ENCODE peak calls at places on chromosomes 6 and 20, in ten cellular contexts. One of them, this sample, is unnamed.

GRCh38 chr20:32528291-32528891 is 56.7 kb downstream of the NOL4L start:
- DNase-seq in CD8-positive, alpha-beta memory T cell: peak; percentile 42
- DNase-seq in A549: no peak
- DNase-seq in HuH-7: no peak
- DNase-seq in stomach: peak; percentile 65
- DNase-seq in left colon: no peak
- DNase-seq in stimulated activated CD4-positive, alpha-beta T cell treated with anti-CD3 and anti-CD28 coated beads, TNF-alpha, amount 100 ng/mL, for 24 hours: no peak
- DNase-seq in activated T-cell treated with anti-CD3 and anti-CD28 coated beads, Interleukin-2, amount 50 U/mL, for 72 hours: no peak
- DNase-seq in germinal center: no peak
- DNase-seq in activated gamma-delta T cell treated with anti-CD3 and anti-CD28 coated beads, Interleukin-2, amount 50 U/mL, for 16 hours: no peak
- DNase-seq in this sample: no peak

GRCh38 chr20:7540923-7541322 is 399.3 kb downstream of the HAO1 start:
- DNase-seq in HuH-7: peak; percentile 37
- DNase-seq in activated T-cell treated with anti-CD3 and anti-CD28 coated beads, Interleukin-2, amount 50 U/mL, for 72 hours: no peak
- DNase-seq in activated gamma-delta T cell treated with anti-CD3 and anti-CD28 coated beads, Interleukin-2, amount 50 U/mL, for 16 hours: no peak
- DNase-seq in stimulated activated CD4-positive, alpha-beta T cell treated with anti-CD3 and anti-CD28 coated beads, TNF-alpha, amount 100 ng/mL, for 24 hours: no peak
- DNase-seq in left colon: no peak
- DNase-seq in A549: no peak
- DNase-seq in germinal center: no peak
- DNase-seq in stomach: no peak
- DNase-seq in CD8-positive, alpha-beta memory T cell: no peak
- DNase-seq in this sample: no peak

GRCh38 chr6:21198032-21198640 is 395.4 kb upstream of the SOX4 start:
- DNase-seq in stomach: no peak
- DNase-seq in germinal center: no peak
- DNase-seq in activated gamma-delta T cell treated with anti-CD3 and anti-CD28 coated beads, Interleukin-2, amount 50 U/mL, for 16 hours: no peak
- DNase-seq in A549: no peak
- DNase-seq in stimulated activated CD4-positive, alpha-beta T cell treated with anti-CD3 and anti-CD28 coated beads, TNF-alpha, amount 100 ng/mL, for 24 hours: no peak
- DNase-seq in activated T-cell treated with anti-CD3 and anti-CD28 coated beads, Interleukin-2, amount 50 U/mL, for 72 hours: no peak
- DNase-seq in left colon: no peak
- DNase-seq in CD8-positive, alpha-beta memory T cell: no peak
- DNase-seq in HuH-7: no peak
- DNase-seq in this sample: no peak

GRCh38 chr6:24802271-24803059 is 3.7 kb upstream of the ARMH2 start:
- DNase-seq in activated T-cell treated with anti-CD3 and anti-CD28 coated beads, Interleukin-2, amount 50 U/mL, for 72 hours: no peak
- DNase-seq in germinal center: no peak
- DNase-seq in stimulated activated CD4-positive, alpha-beta T cell treated with anti-CD3 and anti-CD28 coated beads, TNF-alpha, amount 100 ng/mL, for 24 hours: no peak
- DNase-seq in left colon: no peak
- DNase-seq in stomach: no peak
- DNase-seq in activated gamma-delta T cell treated with anti-CD3 and anti-CD28 coated beads, Interleukin-2, amount 50 U/mL, for 16 hours: no peak
- DNase-seq in CD8-positive, alpha-beta memory T cell: no peak
- DNase-seq in A549: no peak
- DNase-seq in HuH-7: no peak
- DNase-seq in this sample: no peak

GRCh38 chr6:35842381-35842780 is 37.2 kb downstream of the LHFPL5 start:
- DNase-seq in A549: no peak
- DNase-seq in germinal center: no peak
- DNase-seq in activated gamma-delta T cell treated with anti-CD3 and anti-CD28 coated beads, Interleukin-2, amount 50 U/mL, for 16 hours: no peak
- DNase-seq in CD8-positive, alpha-beta memory T cell: no peak
- DNase-seq in stomach: no peak
- DNase-seq in stimulated activated CD4-positive, alpha-beta T cell treated with anti-CD3 and anti-CD28 coated beads, TNF-alpha, amount 100 ng/mL, for 24 hours: no peak
- DNase-seq in left colon: no peak
- DNase-seq in HuH-7: no peak
- DNase-seq in activated T-cell treated with anti-CD3 and anti-CD28 coated beads, Interleukin-2, amount 50 U/mL, for 72 hours: no peak
- DNase-seq in this sample: no peak

GRCh38 chr6:98653171-98653570 is 181.2 kb upstream of the POU3F2 start:
- DNase-seq in stomach: no peak
- DNase-seq in CD8-positive, alpha-beta memory T cell: no peak
- DNase-seq in HuH-7: no peak
- DNase-seq in A549: no peak
- DNase-seq in activated gamma-delta T cell treated with anti-CD3 and anti-CD28 coated beads, Interleukin-2, amount 50 U/mL, for 16 hours: no peak
- DNase-seq in germinal center: no peak
- DNase-seq in activated T-cell treated with anti-CD3 and anti-CD28 coated beads, Interleukin-2, amount 50 U/mL, for 72 hours: no peak
- DNase-seq in stimulated activated CD4-positive, alpha-beta T cell treated with anti-CD3 and anti-CD28 coated beads, TNF-alpha, amount 100 ng/mL, for 24 hours: no peak
- DNase-seq in left colon: no peak
- DNase-seq in this sample: no peak

GRCh38 chr6:37306624-37307222 is 47.1 kb upstream of the RNF8 start:
- DNase-seq in activated gamma-delta T cell treated with anti-CD3 and anti-CD28 coated beads, Interleukin-2, amount 50 U/mL, for 16 hours: no peak
- DNase-seq in A549: no peak
- DNase-seq in left colon: no peak
- DNase-seq in stomach: no peak
- DNase-seq in HuH-7: no peak
- DNase-seq in CD8-positive, alpha-beta memory T cell: no peak
- DNase-seq in stimulated activated CD4-positive, alpha-beta T cell treated with anti-CD3 and anti-CD28 coated beads, TNF-alpha, amount 100 ng/mL, for 24 hours: no peak
- DNase-seq in activated T-cell treated with anti-CD3 and anti-CD28 coated beads, Interleukin-2, amount 50 U/mL, for 72 hours: no peak
- DNase-seq in germinal center: no peak
- DNase-seq in this sample: no peak

GRCh38 chr6:89605861-89606260 is 32.7 kb downstream of the LYRM2 start:
- DNase-seq in germinal center: no peak
- DNase-seq in A549: no peak
- DNase-seq in HuH-7: no peak
- DNase-seq in stimulated activated CD4-positive, alpha-beta T cell treated with anti-CD3 and anti-CD28 coated beads, TNF-alpha, amount 100 ng/mL, for 24 hours: no peak
- DNase-seq in CD8-positive, alpha-beta memory T cell: no peak
- DNase-seq in left colon: no peak
- DNase-seq in stomach: peak; percentile 17
- DNase-seq in activated gamma-delta T cell treated with anti-CD3 and anti-CD28 coated beads, Interleukin-2, amount 50 U/mL, for 16 hours: no peak
- DNase-seq in activated T-cell treated with anti-CD3 and anti-CD28 coated beads, Interleukin-2, amount 50 U/mL, for 72 hours: no peak
- DNase-seq in this sample: no peak

GRCh38 chr20:3801846-3802245 is 5.7 kb downstream of the CDC25B start:
- DNase-seq in stimulated activated CD4-positive, alpha-beta T cell treated with anti-CD3 and anti-CD28 coated beads, TNF-alpha, amount 100 ng/mL, for 24 hours: no peak
- DNase-seq in HuH-7: no peak
- DNase-seq in left colon: no peak
- DNase-seq in activated gamma-delta T cell treated with anti-CD3 and anti-CD28 coated beads, Interleukin-2, amount 50 U/mL, for 16 hours: no peak
- DNase-seq in CD8-positive, alpha-beta memory T cell: no peak
- DNase-seq in activated T-cell treated with anti-CD3 and anti-CD28 coated beads, Interleukin-2, amount 50 U/mL, for 72 hours: no peak
- DNase-seq in A549: no peak
- DNase-seq in stomach: no peak
- DNase-seq in germinal center: no peak
- DNase-seq in this sample: no peak

GRCh38 chr6:115570326-115570725 is 490.4 kb downstream of the FRK start:
- DNase-seq in left colon: no peak
- DNase-seq in stimulated activated CD4-positive, alpha-beta T cell treated with anti-CD3 and anti-CD28 coated beads, TNF-alpha, amount 100 ng/mL, for 24 hours: no peak
- DNase-seq in activated gamma-delta T cell treated with anti-CD3 and anti-CD28 coated beads, Interleukin-2, amount 50 U/mL, for 16 hours: no peak
- DNase-seq in HuH-7: no peak
- DNase-seq in activated T-cell treated with anti-CD3 and anti-CD28 coated beads, Interleukin-2, amount 50 U/mL, for 72 hours: no peak
- DNase-seq in A549: no peak
- DNase-seq in stomach: no peak
- DNase-seq in CD8-positive, alpha-beta memory T cell: no peak
- DNase-seq in germinal center: no peak
- DNase-seq in this sample: no peak

GRCh38 chr6:137777299-137778075 is 89.6 kb upstream of the TNFAIP3 start:
- DNase-seq in A549: no peak
- DNase-seq in activated gamma-delta T cell treated with anti-CD3 and anti-CD28 coated beads, Interleukin-2, amount 50 U/mL, for 16 hours: no peak
- DNase-seq in CD8-positive, alpha-beta memory T cell: no peak
- DNase-seq in HuH-7: no peak
- DNase-seq in stomach: no peak
- DNase-seq in stimulated activated CD4-positive, alpha-beta T cell treated with anti-CD3 and anti-CD28 coated beads, TNF-alpha, amount 100 ng/mL, for 24 hours: no peak
- DNase-seq in germinal center: no peak
- DNase-seq in left colon: no peak
- DNase-seq in activated T-cell treated with anti-CD3 and anti-CD28 coated beads, Interleukin-2, amount 50 U/mL, for 72 hours: no peak
- DNase-seq in this sample: no peak

GRCh38 chr6:31414771-31415270 is 11.4 kb downstream of the MICA start:
- DNase-seq in A549: no peak
- DNase-seq in HuH-7: no peak
- DNase-seq in CD8-positive, alpha-beta memory T cell: no peak
- DNase-seq in stomach: no peak
- DNase-seq in germinal center: no peak
- DNase-seq in activated gamma-delta T cell treated with anti-CD3 and anti-CD28 coated beads, Interleukin-2, amount 50 U/mL, for 16 hours: no peak
- DNase-seq in left colon: no peak
- DNase-seq in activated T-cell treated with anti-CD3 and anti-CD28 coated beads, Interleukin-2, amount 50 U/mL, for 72 hours: no peak
- DNase-seq in stimulated activated CD4-positive, alpha-beta T cell treated with anti-CD3 and anti-CD28 coated beads, TNF-alpha, amount 100 ng/mL, for 24 hours: no peak
- DNase-seq in this sample: no peak

GRCh38 chr6:7479801-7480266 is 61.6 kb upstream of the DSP start:
- DNase-seq in A549: peak; percentile 51
- DNase-seq in activated gamma-delta T cell treated with anti-CD3 and anti-CD28 coated beads, Interleukin-2, amount 50 U/mL, for 16 hours: no peak
- DNase-seq in left colon: peak; percentile 49
- DNase-seq in stomach: peak; percentile 50
- DNase-seq in germinal center: no peak
- DNase-seq in HuH-7: no peak
- DNase-seq in stimulated activated CD4-positive, alpha-beta T cell treated with anti-CD3 and anti-CD28 coated beads, TNF-alpha, amount 100 ng/mL, for 24 hours: no peak
- DNase-seq in CD8-positive, alpha-beta memory T cell: no peak
- DNase-seq in activated T-cell treated with anti-CD3 and anti-CD28 coated beads, Interleukin-2, amount 50 U/mL, for 72 hours: no peak
- DNase-seq in this sample: peak; percentile 51

GRCh38 chr20:34537651-34538050 is 20.9 kb upstream of the MAP1LC3A start:
- DNase-seq in germinal center: no peak
- DNase-seq in HuH-7: no peak
- DNase-seq in stimulated activated CD4-positive, alpha-beta T cell treated with anti-CD3 and anti-CD28 coated beads, TNF-alpha, amount 100 ng/mL, for 24 hours: no peak
- DNase-seq in activated gamma-delta T cell treated with anti-CD3 and anti-CD28 coated beads, Interleukin-2, amount 50 U/mL, for 16 hours: no peak
- DNase-seq in stomach: no peak
- DNase-seq in CD8-positive, alpha-beta memory T cell: no peak
- DNase-seq in left colon: no peak
- DNase-seq in activated T-cell treated with anti-CD3 and anti-CD28 coated beads, Interleukin-2, amount 50 U/mL, for 72 hours: no peak
- DNase-seq in A549: no peak
- DNase-seq in this sample: no peak

GRCh38 chr6:163998496-163998895 is 584.0 kb downstream of the QKI start:
- DNase-seq in activated gamma-delta T cell treated with anti-CD3 and anti-CD28 coated beads, Interleukin-2, amount 50 U/mL, for 16 hours: no peak
- DNase-seq in CD8-positive, alpha-beta memory T cell: no peak
- DNase-seq in germinal center: no peak
- DNase-seq in A549: no peak
- DNase-seq in stomach: no peak
- DNase-seq in activated T-cell treated with anti-CD3 and anti-CD28 coated beads, Interleukin-2, amount 50 U/mL, for 72 hours: no peak
- DNase-seq in stimulated activated CD4-positive, alpha-beta T cell treated with anti-CD3 and anti-CD28 coated beads, TNF-alpha, amount 100 ng/mL, for 24 hours: no peak
- DNase-seq in left colon: no peak
- DNase-seq in HuH-7: no peak
- DNase-seq in this sample: no peak

GRCh38 chr6:35505985-35506384 is 6.7 kb downstream of the TULP1 start:
- DNase-seq in left colon: no peak
- DNase-seq in stimulated activated CD4-positive, alpha-beta T cell treated with anti-CD3 and anti-CD28 coated beads, TNF-alpha, amount 100 ng/mL, for 24 hours: no peak
- DNase-seq in CD8-positive, alpha-beta memory T cell: no peak
- DNase-seq in stomach: no peak
- DNase-seq in germinal center: no peak
- DNase-seq in HuH-7: no peak
- DNase-seq in A549: no peak
- DNase-seq in activated gamma-delta T cell treated with anti-CD3 and anti-CD28 coated beads, Interleukin-2, amount 50 U/mL, for 16 hours: no peak
- DNase-seq in activated T-cell treated with anti-CD3 and anti-CD28 coated beads, Interleukin-2, amount 50 U/mL, for 72 hours: no peak
- DNase-seq in this sample: no peak

GRCh38 chr6:41966214-41966920 is 24.8 kb upstream of the CCND3 start:
- DNase-seq in left colon: no peak
- DNase-seq in stomach: peak; percentile 3
- DNase-seq in CD8-positive, alpha-beta memory T cell: no peak
- DNase-seq in HuH-7: no peak
- DNase-seq in stimulated activated CD4-positive, alpha-beta T cell treated with anti-CD3 and anti-CD28 coated beads, TNF-alpha, amount 100 ng/mL, for 24 hours: no peak
- DNase-seq in activated T-cell treated with anti-CD3 and anti-CD28 coated beads, Interleukin-2, amount 50 U/mL, for 72 hours: no peak
- DNase-seq in activated gamma-delta T cell treated with anti-CD3 and anti-CD28 coated beads, Interleukin-2, amount 50 U/mL, for 16 hours: no peak
- DNase-seq in germinal center: no peak
- DNase-seq in A549: no peak
- DNase-seq in this sample: no peak

GRCh38 chr20:64077876-64078551 is 1.3 kb downstream of the RGS19 start:
- DNase-seq in CD8-positive, alpha-beta memory T cell: peak; percentile 76
- DNase-seq in activated gamma-delta T cell treated with anti-CD3 and anti-CD28 coated beads, Interleukin-2, amount 50 U/mL, for 16 hours: peak; percentile 29
- DNase-seq in activated T-cell treated with anti-CD3 and anti-CD28 coated beads, Interleukin-2, amount 50 U/mL, for 72 hours: peak; percentile 64
- DNase-seq in left colon: peak; percentile 62
- DNase-seq in stomach: peak; percentile 41
- DNase-seq in stimulated activated CD4-positive, alpha-beta T cell treated with anti-CD3 and anti-CD28 coated beads, TNF-alpha, amount 100 ng/mL, for 24 hours: no peak
- DNase-seq in germinal center: peak; percentile 77
- DNase-seq in HuH-7: no peak
- DNase-seq in A549: no peak
- DNase-seq in this sample: no peak

GRCh38 chr20:60354181-60354580 is 396.0 kb downstream of the CDH26 start:
- DNase-seq in CD8-positive, alpha-beta memory T cell: no peak
- DNase-seq in HuH-7: no peak
- DNase-seq in A549: no peak
- DNase-seq in left colon: no peak
- DNase-seq in activated T-cell treated with anti-CD3 and anti-CD28 coated beads, Interleukin-2, amount 50 U/mL, for 72 hours: no peak
- DNase-seq in stomach: no peak
- DNase-seq in stimulated activated CD4-positive, alpha-beta T cell treated with anti-CD3 and anti-CD28 coated beads, TNF-alpha, amount 100 ng/mL, for 24 hours: no peak
- DNase-seq in germinal center: no peak
- DNase-seq in activated gamma-delta T cell treated with anti-CD3 and anti-CD28 coated beads, Interleukin-2, amount 50 U/mL, for 16 hours: no peak
- DNase-seq in this sample: no peak

GRCh38 chr20:43397147-43397546 is 60.5 kb upstream of the SRSF6 start:
- DNase-seq in left colon: no peak
- DNase-seq in A549: no peak
- DNase-seq in activated gamma-delta T cell treated with anti-CD3 and anti-CD28 coated beads, Interleukin-2, amount 50 U/mL, for 16 hours: no peak
- DNase-seq in stimulated activated CD4-positive, alpha-beta T cell treated with anti-CD3 and anti-CD28 coated beads, TNF-alpha, amount 100 ng/mL, for 24 hours: no peak
- DNase-seq in CD8-positive, alpha-beta memory T cell: no peak
- DNase-seq in stomach: no peak
- DNase-seq in germinal center: no peak
- DNase-seq in activated T-cell treated with anti-CD3 and anti-CD28 coated beads, Interleukin-2, amount 50 U/mL, for 72 hours: no peak
- DNase-seq in HuH-7: no peak
- DNase-seq in this sample: no peak

GRCh38 chr20:51562027-51562333 is 19.5 kb upstream of the NFATC2 start:
- DNase-seq in activated T-cell treated with anti-CD3 and anti-CD28 coated beads, Interleukin-2, amount 50 U/mL, for 72 hours: no peak
- DNase-seq in CD8-positive, alpha-beta memory T cell: no peak
- DNase-seq in germinal center: no peak
- DNase-seq in stomach: no peak
- DNase-seq in left colon: no peak
- DNase-seq in A549: peak; percentile 26
- DNase-seq in activated gamma-delta T cell treated with anti-CD3 and anti-CD28 coated beads, Interleukin-2, amount 50 U/mL, for 16 hours: no peak
- DNase-seq in HuH-7: no peak
- DNase-seq in stimulated activated CD4-positive, alpha-beta T cell treated with anti-CD3 and anti-CD28 coated beads, TNF-alpha, amount 100 ng/mL, for 24 hours: no peak
- DNase-seq in this sample: no peak

GRCh38 chr6:12101653-12102312 is 89.7 kb downstream of the HIVEP1 start:
- DNase-seq in A549: no peak
- DNase-seq in stomach: no peak
- DNase-seq in activated gamma-delta T cell treated with anti-CD3 and anti-CD28 coated beads, Interleukin-2, amount 50 U/mL, for 16 hours: no peak
- DNase-seq in CD8-positive, alpha-beta memory T cell: no peak
- DNase-seq in stimulated activated CD4-positive, alpha-beta T cell treated with anti-CD3 and anti-CD28 coated beads, TNF-alpha, amount 100 ng/mL, for 24 hours: no peak
- DNase-seq in germinal center: no peak
- DNase-seq in left colon: no peak
- DNase-seq in activated T-cell treated with anti-CD3 and anti-CD28 coated beads, Interleukin-2, amount 50 U/mL, for 72 hours: no peak
- DNase-seq in HuH-7: no peak
- DNase-seq in this sample: no peak

GRCh38 chr20:62014488-62014775 is 51.2 kb downstream of the TAF4 start:
- DNase-seq in CD8-positive, alpha-beta memory T cell: no peak
- DNase-seq in HuH-7: no peak
- DNase-seq in A549: no peak
- DNase-seq in activated gamma-delta T cell treated with anti-CD3 and anti-CD28 coated beads, Interleukin-2, amount 50 U/mL, for 16 hours: no peak
- DNase-seq in activated T-cell treated with anti-CD3 and anti-CD28 coated beads, Interleukin-2, amount 50 U/mL, for 72 hours: no peak
- DNase-seq in stomach: no peak
- DNase-seq in stimulated activated CD4-positive, alpha-beta T cell treated with anti-CD3 and anti-CD28 coated beads, TNF-alpha, amount 100 ng/mL, for 24 hours: no peak
- DNase-seq in left colon: no peak
- DNase-seq in germinal center: no peak
- DNase-seq in this sample: no peak

GRCh38 chr20:63154395-63154794 is 61.5 kb downstream of the YTHDF1 start:
- DNase-seq in stomach: no peak
- DNase-seq in germinal center: no peak
- DNase-seq in left colon: no peak
- DNase-seq in activated gamma-delta T cell treated with anti-CD3 and anti-CD28 coated beads, Interleukin-2, amount 50 U/mL, for 16 hours: no peak
- DNase-seq in stimulated activated CD4-positive, alpha-beta T cell treated with anti-CD3 and anti-CD28 coated beads, TNF-alpha, amount 100 ng/mL, for 24 hours: no peak
- DNase-seq in HuH-7: no peak
- DNase-seq in CD8-positive, alpha-beta memory T cell: no peak
- DNase-seq in activated T-cell treated with anti-CD3 and anti-CD28 coated beads, Interleukin-2, amount 50 U/mL, for 72 hours: no peak
- DNase-seq in A549: no peak
- DNase-seq in this sample: no peak

GRCh38 chr20:14879020-14879697 is 541.7 kb upstream of the FLRT3 start:
- DNase-seq in activated gamma-delta T cell treated with anti-CD3 and anti-CD28 coated beads, Interleukin-2, amount 50 U/mL, for 16 hours: no peak
- DNase-seq in stomach: no peak
- DNase-seq in CD8-positive, alpha-beta memory T cell: no peak
- DNase-seq in stimulated activated CD4-positive, alpha-beta T cell treated with anti-CD3 and anti-CD28 coated beads, TNF-alpha, amount 100 ng/mL, for 24 hours: no peak
- DNase-seq in A549: peak; percentile 92
- DNase-seq in germinal center: no peak
- DNase-seq in HuH-7: no peak
- DNase-seq in activated T-cell treated with anti-CD3 and anti-CD28 coated beads, Interleukin-2, amount 50 U/mL, for 72 hours: no peak
- DNase-seq in left colon: no peak
- DNase-seq in this sample: peak; percentile 77

GRCh38 chr6:157763129-157763893 is 59.7 kb upstream of the SNX9 start:
- DNase-seq in stimulated activated CD4-positive, alpha-beta T cell treated with anti-CD3 and anti-CD28 coated beads, TNF-alpha, amount 100 ng/mL, for 24 hours: no peak
- DNase-seq in A549: peak; percentile 69
- DNase-seq in activated T-cell treated with anti-CD3 and anti-CD28 coated beads, Interleukin-2, amount 50 U/mL, for 72 hours: no peak
- DNase-seq in stomach: peak; percentile 99
- DNase-seq in left colon: peak; percentile 97
- DNase-seq in activated gamma-delta T cell treated with anti-CD3 and anti-CD28 coated beads, Interleukin-2, amount 50 U/mL, for 16 hours: no peak
- DNase-seq in germinal center: peak; percentile 23
- DNase-seq in CD8-positive, alpha-beta memory T cell: peak; percentile 51
- DNase-seq in HuH-7: peak; percentile 65
- DNase-seq in this sample: peak; percentile 93

GRCh38 chr6:157075549-157076426 is 247.5 kb downstream of the TMEM242 start:
- DNase-seq in HuH-7: no peak
- DNase-seq in stomach: no peak
- DNase-seq in A549: no peak
- DNase-seq in left colon: no peak
- DNase-seq in stimulated activated CD4-positive, alpha-beta T cell treated with anti-CD3 and anti-CD28 coated beads, TNF-alpha, amount 100 ng/mL, for 24 hours: no peak
- DNase-seq in activated gamma-delta T cell treated with anti-CD3 and anti-CD28 coated beads, Interleukin-2, amount 50 U/mL, for 16 hours: no peak
- DNase-seq in germinal center: no peak
- DNase-seq in CD8-positive, alpha-beta memory T cell: no peak
- DNase-seq in activated T-cell treated with anti-CD3 and anti-CD28 coated beads, Interleukin-2, amount 50 U/mL, for 72 hours: peak; percentile 60
- DNase-seq in this sample: peak; percentile 3

GRCh38 chr20:53255102-53255710 is 283.0 kb downstream of the TSHZ2 start:
- DNase-seq in stimulated activated CD4-positive, alpha-beta T cell treated with anti-CD3 and anti-CD28 coated beads, TNF-alpha, amount 100 ng/mL, for 24 hours: no peak
- DNase-seq in CD8-positive, alpha-beta memory T cell: no peak
- DNase-seq in A549: no peak
- DNase-seq in left colon: no peak
- DNase-seq in HuH-7: no peak
- DNase-seq in stomach: no peak
- DNase-seq in germinal center: no peak
- DNase-seq in activated gamma-delta T cell treated with anti-CD3 and anti-CD28 coated beads, Interleukin-2, amount 50 U/mL, for 16 hours: no peak
- DNase-seq in activated T-cell treated with anti-CD3 and anti-CD28 coated beads, Interleukin-2, amount 50 U/mL, for 72 hours: peak; percentile 41
- DNase-seq in this sample: no peak